ENCODE peak calls at places on chromosomes 6 and 20, in eight cellular contexts. One of them, this sample, is unnamed. For H3K4me1, the result is how much of the 10 kb centered on the place peaks cover.

GRCh38 chr6:113772961-113773360 is 84.2 kb upstream of the MARCKS start:
- DNase-seq in heart right ventricle: no peak
- DNase-seq in colonic mucosa: no peak
- DNase-seq in body of pancreas: no peak
- DNase-seq in GM23248: no peak
- DNase-seq in adrenal gland: no peak
- DNase-seq in psoas muscle: no peak
- DNase-seq in uterus: no peak
- DNase-seq in this sample: no peak

GRCh38 chr20:63124092-63124781 is 91.7 kb downstream of the YTHDF1 start:
- DNase-seq in heart right ventricle: peak
- DNase-seq in colonic mucosa: no peak
- DNase-seq in body of pancreas: no peak
- DNase-seq in GM23248: peak
- DNase-seq in adrenal gland: peak
- DNase-seq in psoas muscle: peak
- DNase-seq in uterus: no peak
- DNase-seq in this sample: no peak

GRCh38 chr6:29005183-29005885 is at the start of gene ZNF311:
- DNase-seq in heart right ventricle: no peak
- DNase-seq in colonic mucosa: peak
- DNase-seq in body of pancreas: peak
- DNase-seq in GM23248: peak
- DNase-seq in adrenal gland: peak
- DNase-seq in psoas muscle: peak
- DNase-seq in uterus: peak
- DNase-seq in this sample: peak

GRCh38 chr6:45500924-45501816 is 123.4 kb upstream of the SUPT3H start:
- DNase-seq in heart right ventricle: no peak
- DNase-seq in colonic mucosa: no peak
- DNase-seq in body of pancreas: no peak
- DNase-seq in GM23248: peak
- DNase-seq in adrenal gland: no peak
- DNase-seq in psoas muscle: no peak
- DNase-seq in uterus: no peak
- DNase-seq in this sample: no peak

GRCh38 chr20:4041748-4042411 is 26.5 kb upstream of the RNF24 start:
- DNase-seq in heart right ventricle: no peak
- DNase-seq in colonic mucosa: peak
- DNase-seq in body of pancreas: peak
- DNase-seq in GM23248: peak
- DNase-seq in adrenal gland: peak
- DNase-seq in psoas muscle: no peak
- DNase-seq in uterus: peak
- DNase-seq in this sample: peak

GRCh38 chr6:45739058-45739457 is 276.6 kb downstream of the CLIC5 start:
- DNase-seq in heart right ventricle: no peak
- DNase-seq in colonic mucosa: no peak
- DNase-seq in body of pancreas: no peak
- DNase-seq in GM23248: no peak
- DNase-seq in adrenal gland: no peak
- DNase-seq in psoas muscle: no peak
- DNase-seq in uterus: no peak
- DNase-seq in this sample: no peak

GRCh38 chr6:163814494-163815364 is 400.2 kb downstream of the QKI start:
- DNase-seq in heart right ventricle: no peak
- DNase-seq in colonic mucosa: no peak
- DNase-seq in body of pancreas: no peak
- DNase-seq in GM23248: peak
- DNase-seq in adrenal gland: peak
- DNase-seq in psoas muscle: peak
- DNase-seq in uterus: peak
- DNase-seq in this sample: no peak

GRCh38 chr20:37301120-37301519 is 11.7 kb downstream of the MANBAL start:
- DNase-seq in heart right ventricle: no peak
- DNase-seq in colonic mucosa: no peak
- DNase-seq in body of pancreas: no peak
- DNase-seq in GM23248: no peak
- DNase-seq in adrenal gland: no peak
- DNase-seq in psoas muscle: no peak
- DNase-seq in uterus: no peak
- DNase-seq in this sample: no peak

GRCh38 chr20:415820-416322 is 7.8 kb downstream of the RBCK1 start:
- DNase-seq in heart right ventricle: no peak
- DNase-seq in colonic mucosa: no peak
- DNase-seq in body of pancreas: no peak
- DNase-seq in GM23248: no peak
- DNase-seq in adrenal gland: peak
- DNase-seq in psoas muscle: peak
- DNase-seq in uterus: no peak
- DNase-seq in this sample: no peak

GRCh38 chr6:122956376-122956775 is 39.7 kb upstream of the CLVS2 start:
- DNase-seq in heart right ventricle: no peak
- DNase-seq in colonic mucosa: no peak
- DNase-seq in body of pancreas: no peak
- DNase-seq in GM23248: no peak
- DNase-seq in adrenal gland: no peak
- DNase-seq in psoas muscle: no peak
- DNase-seq in uterus: no peak
- DNase-seq in this sample: no peak

GRCh38 chr6:103215835-103216234 is 1643.9 kb downstream of the HACE1 start:
- DNase-seq in heart right ventricle: no peak
- DNase-seq in colonic mucosa: no peak
- DNase-seq in body of pancreas: no peak
- DNase-seq in GM23248: no peak
- DNase-seq in adrenal gland: no peak
- DNase-seq in psoas muscle: no peak
- DNase-seq in uterus: no peak
- DNase-seq in this sample: no peak

GRCh38 chr6:148907573-148907972 is 160.7 kb downstream of the UST start:
- DNase-seq in heart right ventricle: no peak
- DNase-seq in colonic mucosa: no peak
- DNase-seq in body of pancreas: no peak
- DNase-seq in GM23248: no peak
- DNase-seq in adrenal gland: no peak
- DNase-seq in psoas muscle: no peak
- DNase-seq in uterus: no peak
- DNase-seq in this sample: no peak

GRCh38 chr6:145507251-145507650 is 228.1 kb downstream of the EPM2A start:
- DNase-seq in heart right ventricle: no peak
- DNase-seq in colonic mucosa: no peak
- DNase-seq in body of pancreas: no peak
- DNase-seq in GM23248: no peak
- DNase-seq in adrenal gland: no peak
- DNase-seq in psoas muscle: no peak
- DNase-seq in uterus: no peak
- DNase-seq in this sample: no peak

GRCh38 chr6:45966797-45967196 is 48.9 kb downstream of the CLIC5 start:
- DNase-seq in heart right ventricle: no peak
- DNase-seq in colonic mucosa: no peak
- DNase-seq in body of pancreas: no peak
- DNase-seq in GM23248: no peak
- DNase-seq in adrenal gland: no peak
- DNase-seq in psoas muscle: no peak
- DNase-seq in uterus: no peak
- DNase-seq in this sample: no peak

GRCh38 chr20:47066484-47067270 is 172.0 kb downstream of the EYA2 start:
- DNase-seq in heart right ventricle: no peak
- DNase-seq in colonic mucosa: no peak
- DNase-seq in body of pancreas: no peak
- DNase-seq in GM23248: no peak
- DNase-seq in adrenal gland: no peak
- DNase-seq in psoas muscle: no peak
- DNase-seq in uterus: no peak
- DNase-seq in this sample: no peak

GRCh38 chr6:55664581-55665223 is 85.7 kb upstream of the HMGCLL1 start:
- DNase-seq in heart right ventricle: no peak
- DNase-seq in colonic mucosa: no peak
- DNase-seq in body of pancreas: no peak
- DNase-seq in GM23248: peak
- DNase-seq in adrenal gland: no peak
- DNase-seq in psoas muscle: no peak
- DNase-seq in uterus: no peak
- DNase-seq in this sample: no peak

GRCh38 chr6:53189554-53189953 is 40.9 kb upstream of the GCM1 start:
- DNase-seq in heart right ventricle: no peak
- DNase-seq in colonic mucosa: no peak
- DNase-seq in body of pancreas: no peak
- DNase-seq in GM23248: peak
- DNase-seq in adrenal gland: no peak
- DNase-seq in psoas muscle: no peak
- DNase-seq in uterus: no peak
- DNase-seq in this sample: no peak

GRCh38 chr20:59400666-59401065 is 100.3 kb downstream of the EDN3 start:
- DNase-seq in heart right ventricle: no peak
- DNase-seq in colonic mucosa: no peak
- DNase-seq in body of pancreas: no peak
- DNase-seq in GM23248: no peak
- DNase-seq in adrenal gland: no peak
- DNase-seq in psoas muscle: no peak
- DNase-seq in uterus: no peak
- DNase-seq in this sample: no peak

GRCh38 chr20:45032781-45033180 is 66.5 kb downstream of the STK4 start:
- DNase-seq in heart right ventricle: no peak
- DNase-seq in colonic mucosa: no peak
- DNase-seq in body of pancreas: no peak
- DNase-seq in GM23248: peak
- DNase-seq in adrenal gland: no peak
- DNase-seq in psoas muscle: no peak
- DNase-seq in uterus: no peak
- DNase-seq in this sample: no peak

GRCh38 chr6:5398530-5398929 is 137.2 kb downstream of the FARS2 start:
- DNase-seq in heart right ventricle: no peak
- DNase-seq in colonic mucosa: no peak
- DNase-seq in body of pancreas: no peak
- DNase-seq in GM23248: peak
- DNase-seq in adrenal gland: no peak
- DNase-seq in psoas muscle: no peak
- DNase-seq in uterus: no peak
- DNase-seq in this sample: no peak

GRCh38 chr6:57267586-57268293 is 45.6 kb upstream of the RAB23 start:
- DNase-seq in heart right ventricle: no peak
- DNase-seq in colonic mucosa: peak
- DNase-seq in body of pancreas: peak
- DNase-seq in GM23248: peak
- DNase-seq in adrenal gland: peak
- DNase-seq in psoas muscle: no peak
- DNase-seq in uterus: no peak
- DNase-seq in this sample: no peak

DNA sequence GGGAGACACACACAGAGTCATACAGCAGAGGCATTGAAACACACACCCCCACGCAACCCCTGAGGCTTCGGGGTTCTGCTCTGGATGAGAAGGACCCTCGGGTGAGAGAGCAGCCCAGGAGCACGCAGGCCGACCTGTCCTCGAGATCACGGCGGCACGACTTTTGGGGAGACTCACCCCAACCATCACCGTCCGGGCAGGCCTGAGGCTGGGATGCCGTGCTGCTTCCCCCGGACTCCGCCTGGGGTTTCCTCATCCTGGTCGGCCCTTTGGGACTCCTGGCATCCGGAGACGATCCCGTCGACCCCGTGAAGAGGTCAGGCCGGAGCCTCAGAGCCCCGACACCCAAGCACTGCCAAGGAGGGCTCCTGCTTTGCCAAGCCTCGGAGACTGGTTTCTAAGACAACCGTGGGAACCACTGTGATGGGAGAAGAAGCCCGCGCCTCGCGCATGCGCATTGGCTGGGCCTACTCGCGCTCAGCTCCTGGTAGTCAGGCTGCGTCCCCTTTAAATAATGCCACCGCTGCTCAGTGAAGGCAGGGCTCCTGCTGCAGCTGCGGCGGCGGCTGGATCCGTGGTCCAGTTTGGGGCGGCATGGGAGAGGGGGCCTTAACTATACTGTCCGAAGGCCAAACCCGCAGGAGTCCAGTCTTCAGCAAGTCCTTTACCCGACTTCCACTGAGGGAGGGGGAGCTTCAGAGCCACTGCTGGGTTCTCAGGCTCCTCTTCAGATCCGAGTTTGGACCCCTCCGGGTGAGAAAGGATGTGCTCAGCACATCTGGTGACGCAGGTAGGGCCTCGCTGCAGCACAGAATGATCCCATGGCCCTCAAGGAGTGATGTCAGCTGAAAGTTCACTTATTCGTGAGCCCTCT is 171.4 kb upstream of the ZNF337 start:
- DNase-seq in heart right ventricle: peak
- DNase-seq in colonic mucosa: peak
- DNase-seq in body of pancreas: peak
- DNase-seq in GM23248: peak
- DNase-seq in adrenal gland: peak
- DNase-seq in psoas muscle: peak
- DNase-seq in uterus: peak
- DNase-seq in this sample: peak
- H3K4me1 ChIP-seq in heart right ventricle: under half
- H3K4me1 ChIP-seq in colonic mucosa: under half
- H3K4me1 ChIP-seq in body of pancreas: under half
- H3K4me1 ChIP-seq in GM23248: under half
- H3K4me1 ChIP-seq in adrenal gland: under half
- H3K4me1 ChIP-seq in psoas muscle: under half
- H3K4me1 ChIP-seq in uterus: under half
- H3K4me1 ChIP-seq in this sample: under half

GRCh38 chr6:167568407-167569024 is 243.6 kb downstream of the TTLL2 start:
- DNase-seq in heart right ventricle: no peak
- DNase-seq in colonic mucosa: peak
- DNase-seq in body of pancreas: no peak
- DNase-seq in GM23248: no peak
- DNase-seq in adrenal gland: no peak
- DNase-seq in psoas muscle: no peak
- DNase-seq in uterus: no peak
- DNase-seq in this sample: no peak
- H3K4me1 ChIP-seq in heart right ventricle: under half
- H3K4me1 ChIP-seq in colonic mucosa: under half
- H3K4me1 ChIP-seq in body of pancreas: under half
- H3K4me1 ChIP-seq in GM23248: under half
- H3K4me1 ChIP-seq in adrenal gland: under half
- H3K4me1 ChIP-seq in psoas muscle: under half
- H3K4me1 ChIP-seq in uterus: under half
- H3K4me1 ChIP-seq in this sample: under half

DNA sequence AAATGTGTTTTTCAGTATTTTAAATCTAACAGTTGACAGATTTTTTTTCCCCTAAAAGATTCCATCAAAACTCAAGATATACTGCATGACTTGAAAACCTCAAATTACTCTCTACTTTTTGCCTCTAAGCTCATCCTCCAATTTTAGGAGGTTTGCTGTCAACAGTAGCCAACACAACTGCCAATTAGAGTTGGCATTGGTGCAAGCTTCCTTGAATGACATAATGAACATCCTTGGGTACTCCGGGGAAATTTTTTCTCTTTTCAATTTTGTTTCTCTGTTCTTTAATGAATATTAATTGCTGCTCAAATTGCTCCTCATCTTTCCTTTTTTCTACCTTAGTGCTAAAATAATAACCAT is 34.4 kb downstream of the SLC22A23 start:
- DNase-seq in heart right ventricle: no peak
- DNase-seq in colonic mucosa: no peak
- DNase-seq in body of pancreas: no peak
- DNase-seq in GM23248: no peak
- DNase-seq in adrenal gland: no peak
- DNase-seq in psoas muscle: no peak
- DNase-seq in uterus: no peak
- DNase-seq in this sample: no peak
- H3K4me1 ChIP-seq in heart right ventricle: under half
- H3K4me1 ChIP-seq in colonic mucosa: under half
- H3K4me1 ChIP-seq in body of pancreas: under half
- H3K4me1 ChIP-seq in GM23248: half or more
- H3K4me1 ChIP-seq in adrenal gland: under half
- H3K4me1 ChIP-seq in psoas muscle: under half
- H3K4me1 ChIP-seq in uterus: under half
- H3K4me1 ChIP-seq in this sample: under half

GRCh38 chr6:9518433-9518832 is 896.4 kb downstream of the TFAP2A start:
- DNase-seq in heart right ventricle: no peak
- DNase-seq in colonic mucosa: no peak
- DNase-seq in body of pancreas: no peak
- DNase-seq in GM23248: no peak
- DNase-seq in adrenal gland: no peak
- DNase-seq in psoas muscle: no peak
- DNase-seq in uterus: no peak
- DNase-seq in this sample: no peak
- H3K4me1 ChIP-seq in heart right ventricle: under half
- H3K4me1 ChIP-seq in colonic mucosa: under half
- H3K4me1 ChIP-seq in body of pancreas: under half
- H3K4me1 ChIP-seq in GM23248: half or more
- H3K4me1 ChIP-seq in adrenal gland: under half
- H3K4me1 ChIP-seq in psoas muscle: under half
- H3K4me1 ChIP-seq in uterus: under half
- H3K4me1 ChIP-seq in this sample: under half